ENCODE peak calls at places on chromosome 12, in eight cellular contexts. C is EH; B is NCI-H345; U is stimulated activated CD4-positive, alpha-beta T cell treated with anti-CD3 and anti-CD28 coated beads, Interleukin-15, amount 100 ng/mL, for 1 hour; H is stimulated activated CD8-positive, alpha-beta memory T cell treated with anti-CD3 and anti-CD28 coated beads, Interleukin-2, amount 100 ng/mL, for 1 hour; X is ELF-1; O is stimulated activated naive CD8-positive, alpha-beta T cell treated with anti-CD3 and anti-CD28 coated beads, Interleukin-15, Interleukin-2, amounts not matched to agents 100 U/mL and 50 U/mL, for 24 hours; N is cardiac fibroblast. J is an unnamed sample.

GRCh38 chr12:3493225-3494049 is 2.4 kb downstream of the PRMT8 start:
- DNase-seq in C (no peak), B (peak; percentile 48), U (no peak), H (no peak), X (peak; percentile 39), O (peak; percentile 5), N (no peak), J (no peak)

GRCh38 chr12:50013361-50014147 is 11.7 kb downstream of the RACGAP1 start:
- DNase-seq in C (peak; percentile 43), B (no peak), U (no peak), H (no peak), X (no peak), O (no peak), N (no peak), J (no peak)

GRCh38 chr12:131430158-131430772 is 280.6 kb upstream of the SFSWAP start:
- DNase-seq in C (no peak), B (no peak), U (no peak), H (no peak), X (no peak), O (no peak), N (no peak), J (no peak)

GRCh38 chr12:31406345-31406744 is 80.4 kb upstream of the SINHCAF start:
- DNase-seq in C (no peak), B (no peak), U (no peak), H (no peak), X (no peak), O (no peak), N (no peak), J (no peak)

GRCh38 chr12:20463920-20464524 is 95.7 kb downstream of the PDE3A start:
- DNase-seq in C (peak; percentile 40), B (peak; percentile 3), U (no peak), H (no peak), X (no peak), O (no peak), N (peak; percentile 52), J (no peak)

GRCh38 chr12:67482751-67483661 is 165.5 kb upstream of the DYRK2 start:
- DNase-seq in C (peak; percentile 89), B (peak; percentile 69), U (peak; percentile 8), H (peak; percentile 62), X (no peak), O (peak; percentile 50), N (peak; percentile 27), J (no peak)

GRCh38 chr12:111792155-111792876 is 25.6 kb downstream of the ALDH2 start:
- DNase-seq in C (peak; percentile 19), B (no peak), U (no peak), H (no peak), X (no peak), O (no peak), N (peak; percentile 46), J (no peak)

GRCh38 chr12:7787574-7788315 is 1.5 kb upstream of the NANOG start:
- DNase-seq in C (no peak), B (no peak), U (no peak), H (no peak), X (peak; percentile 71), O (no peak), N (peak; percentile 23), J (no peak)

J was measured in GOT3.